ENCODE peak calls at places on chromosomes 6 and 20, in four cellular contexts. T, D, Y and B are unnamed samples.

GRCh38 chr20:19453781-19454310 is 241.4 kb downstream of the SLC24A3 start:
- DNase-seq in D (no peak), T (no peak), Y (no peak), B (no peak)

GRCh38 chr20:61299613-61300012 is 47.6 kb downstream of the CDH4 start:
- DNase-seq in D (no peak), Y (no peak), T (no peak), B (no peak)

GRCh38 chr20:3173582-3174441 is 463 bp upstream of the LZTS3 start:
- DNase-seq in D (peak; percentile 34), Y (no peak), T (peak; percentile 93), B (peak; percentile 97)

GRCh38 chr6:36979343-36979742 is 6.7 kb downstream of the MTCH1 start:
- DNase-seq in T (no peak), D (no peak), Y (no peak), B (no peak)

GRCh38 chr6:14478396-14479225 is 361.0 kb downstream of the CD83 start:
- DNase-seq in D (no peak), Y (no peak), T (no peak), B (no peak)

GRCh38 chr6:56692586-56693245 is 50.0 kb upstream of the DST start:
- DNase-seq in Y (peak; percentile 20), D (no peak), T (no peak), B (no peak)

GRCh38 chr6:166004491-166005275 is 163.0 kb downstream of the TBXT start:
- DNase-seq in Y (no peak), D (no peak), T (no peak), B (no peak)

GRCh38 chr6:136740050-136740974 is 52.0 kb downstream of the MAP3K5 start:
- DNase-seq in T (no peak), D (no peak), Y (no peak), B (no peak)

GRCh38 chr6:166056637-166057036 is 111.0 kb downstream of the TBXT start:
- DNase-seq in Y (no peak), D (no peak), T (peak; percentile 87), B (no peak)

GRCh38 chr6:14555804-14556203 is 438.2 kb downstream of the CD83 start:
- DNase-seq in T (no peak), Y (no peak), D (no peak), B (no peak)

GRCh38 chr6:48826884-48827701 is 636.0 kb downstream of the MMUT start:
- DNase-seq in T (no peak), D (no peak), Y (no peak), B (no peak)

GRCh38 chr6:303263-303662 is 11.0 kb downstream of the DUSP22 start:
- DNase-seq in Y (no peak), T (no peak), D (no peak), B (no peak)

GRCh38 chr6:166167258-166167731 is 356 bp downstream of the TBXT start:
- DNase-seq in D (no peak), Y (no peak), T (no peak), B (no peak)

GRCh38 chr6:38634518-38634917 is 5.2 kb downstream of the BTBD9 start:
- DNase-seq in T (no peak), Y (no peak), D (no peak), B (no peak)

GRCh38 chr6:142474446-142475289 is 172.9 kb downstream of the ADGRG6 start:
- DNase-seq in D (peak; percentile 11), T (no peak), Y (peak; percentile 36), B (no peak)

GRCh38 chr20:62052336-62052841 is 13.3 kb downstream of the TAF4 start:
- DNase-seq in D (no peak), Y (no peak), T (no peak), B (no peak)

GRCh38 chr20:19212524-19213502 is at the start of gene SLC24A3:
- DNase-seq in D (no peak), T (peak; percentile 89), Y (no peak), B (peak; percentile 85)